ENCODE peak calls at places on chromosomes 2 and 18, in seven cellular contexts. One of them, this sample, is unnamed.

GRCh38 chr18:7158201-7158600 is 40.6 kb upstream of the LAMA1 start:
- DNase-seq in nephron progenitor cell: no peak
- DNase-seq in epithelial cell of esophagus: peak
- DNase-seq in sigmoid colon: peak
- DNase-seq in kidney: no peak
- DNase-seq in thyroid gland: no peak
- DNase-seq in fibroblast of villous mesenchyme: peak
- DNase-seq in this sample: no peak

GRCh38 chr2:30421551-30422436 is 25.3 kb upstream of the LCLAT1 start:
- DNase-seq in nephron progenitor cell: peak
- DNase-seq in epithelial cell of esophagus: peak
- DNase-seq in sigmoid colon: no peak
- DNase-seq in kidney: no peak
- DNase-seq in thyroid gland: no peak
- DNase-seq in fibroblast of villous mesenchyme: peak
- DNase-seq in this sample: no peak

GRCh38 chr2:240765007-240765406 is 55.0 kb downstream of the KIF1A start:
- DNase-seq in nephron progenitor cell: no peak
- DNase-seq in epithelial cell of esophagus: no peak
- DNase-seq in sigmoid colon: no peak
- DNase-seq in kidney: no peak
- DNase-seq in thyroid gland: no peak
- DNase-seq in fibroblast of villous mesenchyme: no peak
- DNase-seq in this sample: no peak

GRCh38 chr2:170465241-170465640 is 249.9 kb upstream of the SP5 start:
- DNase-seq in nephron progenitor cell: no peak
- DNase-seq in epithelial cell of esophagus: no peak
- DNase-seq in sigmoid colon: no peak
- DNase-seq in kidney: no peak
- DNase-seq in thyroid gland: no peak
- DNase-seq in fibroblast of villous mesenchyme: no peak
- DNase-seq in this sample: no peak

GRCh38 chr2:228919808-228920207 is 351.3 kb downstream of the PID1 start:
- DNase-seq in nephron progenitor cell: no peak
- DNase-seq in epithelial cell of esophagus: no peak
- DNase-seq in sigmoid colon: no peak
- DNase-seq in kidney: no peak
- DNase-seq in thyroid gland: no peak
- DNase-seq in fibroblast of villous mesenchyme: no peak
- DNase-seq in this sample: no peak

GRCh38 chr2:231907765-231908164 is 18.4 kb downstream of the NPPC start:
- DNase-seq in nephron progenitor cell: no peak
- DNase-seq in epithelial cell of esophagus: no peak
- DNase-seq in sigmoid colon: no peak
- DNase-seq in kidney: no peak
- DNase-seq in thyroid gland: no peak
- DNase-seq in fibroblast of villous mesenchyme: no peak
- DNase-seq in this sample: peak

GRCh38 chr2:145379934-145380333 is 860.0 kb upstream of the ZEB2 start:
- DNase-seq in nephron progenitor cell: no peak
- DNase-seq in epithelial cell of esophagus: no peak
- DNase-seq in sigmoid colon: no peak
- DNase-seq in kidney: no peak
- DNase-seq in thyroid gland: no peak
- DNase-seq in fibroblast of villous mesenchyme: peak
- DNase-seq in this sample: no peak

GRCh38 chr2:72743481-72743880 is 82.4 kb downstream of the EXOC6B start:
- DNase-seq in nephron progenitor cell: no peak
- DNase-seq in epithelial cell of esophagus: peak
- DNase-seq in sigmoid colon: no peak
- DNase-seq in kidney: no peak
- DNase-seq in thyroid gland: no peak
- DNase-seq in fibroblast of villous mesenchyme: no peak
- DNase-seq in this sample: no peak

GRCh38 chr2:121036226-121036692 is 248.7 kb downstream of the TFCP2L1 start:
- DNase-seq in nephron progenitor cell: no peak
- DNase-seq in epithelial cell of esophagus: no peak
- DNase-seq in sigmoid colon: no peak
- DNase-seq in kidney: no peak
- DNase-seq in thyroid gland: no peak
- DNase-seq in fibroblast of villous mesenchyme: no peak
- DNase-seq in this sample: no peak

GRCh38 chr18:3350566-3351527 is 88.9 kb downstream of the MYL12B start:
- DNase-seq in nephron progenitor cell: no peak
- DNase-seq in epithelial cell of esophagus: peak
- DNase-seq in sigmoid colon: no peak
- DNase-seq in kidney: no peak
- DNase-seq in thyroid gland: no peak
- DNase-seq in fibroblast of villous mesenchyme: no peak
- DNase-seq in this sample: no peak

GRCh38 chr18:63031439-63031838 is 288.1 kb downstream of the BCL2 start:
- DNase-seq in nephron progenitor cell: no peak
- DNase-seq in epithelial cell of esophagus: no peak
- DNase-seq in sigmoid colon: no peak
- DNase-seq in kidney: no peak
- DNase-seq in thyroid gland: no peak
- DNase-seq in fibroblast of villous mesenchyme: no peak
- DNase-seq in this sample: no peak

GRCh38 chr2:190563109-190563508 is 28.6 kb upstream of the NEMP2 start:
- DNase-seq in nephron progenitor cell: no peak
- DNase-seq in epithelial cell of esophagus: peak
- DNase-seq in sigmoid colon: no peak
- DNase-seq in kidney: peak
- DNase-seq in thyroid gland: peak
- DNase-seq in fibroblast of villous mesenchyme: no peak
- DNase-seq in this sample: no peak

GRCh38 chr2:108297436-108298141 is 8.9 kb downstream of the SULT1C2 start:
- DNase-seq in nephron progenitor cell: no peak
- DNase-seq in epithelial cell of esophagus: peak
- DNase-seq in sigmoid colon: no peak
- DNase-seq in kidney: no peak
- DNase-seq in thyroid gland: no peak
- DNase-seq in fibroblast of villous mesenchyme: peak
- DNase-seq in this sample: no peak

GRCh38 chr18:9401166-9401565 is 66.6 kb downstream of the TWSG1 start:
- DNase-seq in nephron progenitor cell: no peak
- DNase-seq in epithelial cell of esophagus: no peak
- DNase-seq in sigmoid colon: no peak
- DNase-seq in kidney: no peak
- DNase-seq in thyroid gland: no peak
- DNase-seq in fibroblast of villous mesenchyme: no peak
- DNase-seq in this sample: no peak

GRCh38 chr2:218325566-218326160 is 31.0 kb upstream of the CATIP start:
- DNase-seq in nephron progenitor cell: no peak
- DNase-seq in epithelial cell of esophagus: no peak
- DNase-seq in sigmoid colon: no peak
- DNase-seq in kidney: no peak
- DNase-seq in thyroid gland: no peak
- DNase-seq in fibroblast of villous mesenchyme: no peak
- DNase-seq in this sample: no peak

GRCh38 chr2:28544069-28544346 is 48.1 kb downstream of the PLB1 start:
- DNase-seq in nephron progenitor cell: no peak
- DNase-seq in epithelial cell of esophagus: no peak
- DNase-seq in sigmoid colon: peak
- DNase-seq in kidney: no peak
- DNase-seq in thyroid gland: no peak
- DNase-seq in fibroblast of villous mesenchyme: no peak
- DNase-seq in this sample: no peak

GRCh38 chr18:57437782-57438668 is 2.9 kb downstream of the ONECUT2 start:
- DNase-seq in nephron progenitor cell: peak
- DNase-seq in epithelial cell of esophagus: peak
- DNase-seq in sigmoid colon: no peak
- DNase-seq in kidney: peak
- DNase-seq in thyroid gland: no peak
- DNase-seq in fibroblast of villous mesenchyme: no peak
- DNase-seq in this sample: no peak

GRCh38 chr2:149596471-149596870 is 8.9 kb upstream of the MMADHC start:
- DNase-seq in nephron progenitor cell: no peak
- DNase-seq in epithelial cell of esophagus: no peak
- DNase-seq in sigmoid colon: no peak
- DNase-seq in kidney: no peak
- DNase-seq in thyroid gland: no peak
- DNase-seq in fibroblast of villous mesenchyme: no peak
- DNase-seq in this sample: no peak

GRCh38 chr2:240559271-240559670 is 886 bp upstream of the DUSP28 start:
- DNase-seq in nephron progenitor cell: no peak
- DNase-seq in epithelial cell of esophagus: no peak
- DNase-seq in sigmoid colon: peak
- DNase-seq in kidney: no peak
- DNase-seq in thyroid gland: no peak
- DNase-seq in fibroblast of villous mesenchyme: no peak
- DNase-seq in this sample: no peak

GRCh38 chr2:38862481-38862880 is 13.3 kb downstream of the DHX57 start:
- DNase-seq in nephron progenitor cell: no peak
- DNase-seq in epithelial cell of esophagus: no peak
- DNase-seq in sigmoid colon: no peak
- DNase-seq in kidney: no peak
- DNase-seq in thyroid gland: no peak
- DNase-seq in fibroblast of villous mesenchyme: no peak
- DNase-seq in this sample: no peak

GRCh38 chr2:217360781-217361485 is 501.1 kb upstream of the TNP1 start:
- DNase-seq in nephron progenitor cell: peak
- DNase-seq in epithelial cell of esophagus: peak
- DNase-seq in sigmoid colon: peak
- DNase-seq in kidney: no peak
- DNase-seq in thyroid gland: peak
- DNase-seq in fibroblast of villous mesenchyme: peak
- DNase-seq in this sample: no peak

GRCh38 chr2:124804014-124804940 is 779.2 kb downstream of the CNTNAP5 start:
- DNase-seq in nephron progenitor cell: peak
- DNase-seq in epithelial cell of esophagus: peak
- DNase-seq in sigmoid colon: no peak
- DNase-seq in kidney: no peak
- DNase-seq in thyroid gland: no peak
- DNase-seq in fibroblast of villous mesenchyme: peak
- DNase-seq in this sample: no peak

GRCh38 chr18:69102959-69103358 is 297.7 kb upstream of the DOK6 start:
- DNase-seq in nephron progenitor cell: no peak
- DNase-seq in epithelial cell of esophagus: peak
- DNase-seq in sigmoid colon: no peak
- DNase-seq in kidney: no peak
- DNase-seq in thyroid gland: no peak
- DNase-seq in fibroblast of villous mesenchyme: peak
- DNase-seq in this sample: no peak

GRCh38 chr2:86160156-86160952 is 34.9 kb downstream of the IMMT start:
- DNase-seq in nephron progenitor cell: no peak
- DNase-seq in epithelial cell of esophagus: no peak
- DNase-seq in sigmoid colon: no peak
- DNase-seq in kidney: no peak
- DNase-seq in thyroid gland: no peak
- DNase-seq in fibroblast of villous mesenchyme: peak
- DNase-seq in this sample: no peak

GRCh38 chr2:26945991-26946750 is 24.3 kb upstream of the MAPRE3 start:
- DNase-seq in nephron progenitor cell: no peak
- DNase-seq in epithelial cell of esophagus: no peak
- DNase-seq in sigmoid colon: no peak
- DNase-seq in kidney: no peak
- DNase-seq in thyroid gland: no peak
- DNase-seq in fibroblast of villous mesenchyme: no peak
- DNase-seq in this sample: no peak

GRCh38 chr2:46000660-46001059 is 296.5 kb upstream of the EPAS1 start:
- DNase-seq in nephron progenitor cell: no peak
- DNase-seq in epithelial cell of esophagus: no peak
- DNase-seq in sigmoid colon: no peak
- DNase-seq in kidney: no peak
- DNase-seq in thyroid gland: peak
- DNase-seq in fibroblast of villous mesenchyme: peak
- DNase-seq in this sample: no peak

GRCh38 chr2:218284106-218284811 is 8.0 kb downstream of the TMBIM1 start:
- DNase-seq in nephron progenitor cell: no peak
- DNase-seq in epithelial cell of esophagus: peak
- DNase-seq in sigmoid colon: peak
- DNase-seq in kidney: no peak
- DNase-seq in thyroid gland: peak
- DNase-seq in fibroblast of villous mesenchyme: peak
- DNase-seq in this sample: no peak

GRCh38 chr2:200223385-200223784 is 83.1 kb upstream of the SPATS2L start:
- DNase-seq in nephron progenitor cell: no peak
- DNase-seq in epithelial cell of esophagus: no peak
- DNase-seq in sigmoid colon: no peak
- DNase-seq in kidney: no peak
- DNase-seq in thyroid gland: no peak
- DNase-seq in fibroblast of villous mesenchyme: no peak
- DNase-seq in this sample: no peak

GRCh38 chr2:121075006-121075545 is 209.9 kb downstream of the TFCP2L1 start:
- DNase-seq in nephron progenitor cell: peak
- DNase-seq in epithelial cell of esophagus: peak
- DNase-seq in sigmoid colon: peak
- DNase-seq in kidney: no peak
- DNase-seq in thyroid gland: no peak
- DNase-seq in fibroblast of villous mesenchyme: peak
- DNase-seq in this sample: no peak

GRCh38 chr2:84858123-84858522 is 22.8 kb downstream of the TRABD2A start:
- DNase-seq in nephron progenitor cell: no peak
- DNase-seq in epithelial cell of esophagus: no peak
- DNase-seq in sigmoid colon: no peak
- DNase-seq in kidney: no peak
- DNase-seq in thyroid gland: no peak
- DNase-seq in fibroblast of villous mesenchyme: no peak
- DNase-seq in this sample: no peak
- TF ChIP-seq CTCF in nephron progenitor cell: no peak
- TF ChIP-seq CTCF in epithelial cell of esophagus: no peak
- TF ChIP-seq CTCF in sigmoid colon: no peak
- TF ChIP-seq CTCF in kidney: no peak
- TF ChIP-seq CTCF in thyroid gland: no peak
- TF ChIP-seq CTCF in fibroblast of villous mesenchyme: peak
- TF ChIP-seq CTCF in this sample: peak

GRCh38 chr2:221657821-221658220 is 85.7 kb upstream of the EPHA4 start:
- DNase-seq in nephron progenitor cell: no peak
- DNase-seq in epithelial cell of esophagus: no peak
- DNase-seq in sigmoid colon: no peak
- DNase-seq in kidney: no peak
- DNase-seq in thyroid gland: no peak
- DNase-seq in fibroblast of villous mesenchyme: no peak
- DNase-seq in this sample: no peak
- TF ChIP-seq CTCF in nephron progenitor cell: no peak
- TF ChIP-seq CTCF in epithelial cell of esophagus: no peak
- TF ChIP-seq CTCF in sigmoid colon: no peak
- TF ChIP-seq CTCF in kidney: no peak
- TF ChIP-seq CTCF in thyroid gland: no peak
- TF ChIP-seq CTCF in fibroblast of villous mesenchyme: no peak
- TF ChIP-seq CTCF in this sample: no peak

DNA sequence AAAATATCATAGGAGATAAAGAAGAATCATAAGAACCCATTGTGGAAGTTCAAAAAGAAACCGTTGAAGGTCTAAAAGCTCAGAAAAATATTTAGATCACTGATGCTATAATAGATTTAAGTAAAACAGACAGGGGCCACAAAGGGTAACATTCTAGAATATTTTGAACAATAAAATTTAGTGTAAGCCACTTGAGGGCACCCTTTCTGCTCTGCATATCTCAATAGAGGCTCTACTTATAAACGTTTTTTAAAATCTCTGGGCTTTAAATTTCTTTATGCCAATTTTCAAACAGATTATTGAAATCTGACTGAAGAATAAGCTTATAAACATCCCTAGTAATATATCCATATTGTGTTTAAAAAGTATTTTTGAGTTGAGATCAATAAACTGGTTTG is 57.6 kb upstream of the IL1RL1 start:
- DNase-seq in nephron progenitor cell: no peak
- DNase-seq in epithelial cell of esophagus: no peak
- DNase-seq in sigmoid colon: no peak
- DNase-seq in kidney: no peak
- DNase-seq in thyroid gland: no peak
- DNase-seq in fibroblast of villous mesenchyme: no peak
- DNase-seq in this sample: no peak
- TF ChIP-seq CTCF in nephron progenitor cell: no peak
- TF ChIP-seq CTCF in epithelial cell of esophagus: no peak
- TF ChIP-seq CTCF in sigmoid colon: no peak
- TF ChIP-seq CTCF in kidney: peak
- TF ChIP-seq CTCF in thyroid gland: no peak
- TF ChIP-seq CTCF in fibroblast of villous mesenchyme: no peak
- TF ChIP-seq CTCF in this sample: peak

GRCh38 chr2:41806286-41806685 is 241.5 kb upstream of the PKDCC start:
- DNase-seq in nephron progenitor cell: no peak
- DNase-seq in epithelial cell of esophagus: no peak
- DNase-seq in sigmoid colon: no peak
- DNase-seq in kidney: no peak
- DNase-seq in thyroid gland: no peak
- DNase-seq in fibroblast of villous mesenchyme: no peak
- DNase-seq in this sample: no peak
- TF ChIP-seq CTCF in nephron progenitor cell: no peak
- TF ChIP-seq CTCF in epithelial cell of esophagus: no peak
- TF ChIP-seq CTCF in sigmoid colon: no peak
- TF ChIP-seq CTCF in kidney: peak
- TF ChIP-seq CTCF in thyroid gland: no peak
- TF ChIP-seq CTCF in fibroblast of villous mesenchyme: no peak
- TF ChIP-seq CTCF in this sample: no peak